ENCODE peak calls at places on chromosomes 5 and 9, in nine cellular contexts. H, X, O, E, Z, Y, P, U and M are unnamed samples.

GRCh38 chr5:141094481-141095262 is at the start of gene PCDHB2:
- DNase-seq in H (peak), X (no peak), O (peak), E (peak), Z (peak), Y (peak), P (peak), U (no peak), M (peak)

GRCh38 chr9:134938346-134939079 is 20.8 kb upstream of the FCN1 start:
- DNase-seq in H (no peak), X (no peak), O (no peak), E (no peak), Z (no peak), Y (no peak), P (no peak), U (no peak), M (no peak)

GRCh38 chr5:173629628-173630027 is 13.2 kb upstream of the BOD1 start:
- DNase-seq in H (no peak), X (no peak), O (no peak), E (no peak), Z (no peak), Y (no peak), P (no peak), U (peak), M (no peak)

GRCh38 chr9:35195683-35196082 is 33.9 kb downstream of the UNC13B start:
- DNase-seq in H (no peak), X (no peak), O (peak), E (peak), Z (no peak), Y (no peak), P (no peak), U (no peak), M (peak)

GRCh38 chr5:123496892-123497291 is 15.1 kb upstream of the CSNK1G3 start:
- DNase-seq in H (no peak), X (no peak), O (peak), E (no peak), Z (no peak), Y (peak), P (no peak), U (no peak), M (peak)

GRCh38 chr5:38922199-38922598 is 76.4 kb downstream of the OSMR start:
- DNase-seq in H (peak), X (peak), O (peak), E (peak), Z (peak), Y (peak), P (peak), U (peak), M (peak)

GRCh38 chr9:6552033-6552737 is 93.3 kb downstream of the GLDC start:
- DNase-seq in H (peak), X (no peak), O (peak), E (peak), Z (peak), Y (no peak), P (peak), U (no peak), M (no peak)

GRCh38 chr5:2093859-2094615 is 211.3 kb upstream of the IRX4 start:
- DNase-seq in H (no peak), X (no peak), O (peak), E (peak), Z (no peak), Y (no peak), P (no peak), U (no peak), M (peak)

GRCh38 chr5:167296680-167297079 is 994.8 kb upstream of the WWC1 start:
- DNase-seq in H (no peak), X (no peak), O (no peak), E (no peak), Z (no peak), Y (peak), P (no peak), U (no peak), M (peak)

GRCh38 chr5:136064510-136064909 is 35.7 kb downstream of the TGFBI start:
- DNase-seq in H (no peak), X (no peak), O (peak), E (no peak), Z (no peak), Y (no peak), P (peak), U (no peak), M (peak)

GRCh38 chr5:16869821-16870796 is 66.0 kb downstream of the MYO10 start:
- DNase-seq in H (no peak), X (no peak), O (peak), E (no peak), Z (no peak), Y (peak), P (no peak), U (no peak), M (peak)

GRCh38 chr9:93128011-93128714 is 5.9 kb downstream of the NINJ1 start:
- DNase-seq in H (no peak), X (no peak), O (no peak), E (no peak), Z (no peak), Y (no peak), P (no peak), U (no peak), M (no peak)

GRCh38 chr5:125411163-125412050 is 665.0 kb upstream of the ZNF608 start:
- DNase-seq in H (no peak), X (no peak), O (peak), E (peak), Z (no peak), Y (no peak), P (peak), U (no peak), M (peak)

GRCh38 chr5:133754575-133755169 is 142.3 kb upstream of the FSTL4 start:
- DNase-seq in H (no peak), X (no peak), O (peak), E (peak), Z (peak), Y (peak), P (peak), U (peak), M (peak)

GRCh38 chr5:44943637-44944036 is 134.9 kb downstream of the MRPS30 start:
- DNase-seq in H (no peak), X (no peak), O (peak), E (no peak), Z (no peak), Y (no peak), P (no peak), U (no peak), M (no peak)

GRCh38 chr9:105694848-105695581 is 674 bp downstream of the TMEM38B start:
- DNase-seq in H (peak), X (peak), O (peak), E (peak), Z (peak), Y (peak), P (peak), U (peak), M (peak)

GRCh38 chr5:38509185-38509584 is 47.3 kb downstream of the LIFR start:
- DNase-seq in H (no peak), X (no peak), O (peak), E (peak), Z (no peak), Y (no peak), P (peak), U (no peak), M (no peak)

GRCh38 chr9:4489919-4490704 is at the start of gene SLC1A1:
- DNase-seq in H (no peak), X (peak), O (peak), E (peak), Z (peak), Y (peak), P (peak), U (peak), M (peak)

GRCh38 chr5:120375248-120375647 is 88.9 kb upstream of the PRR16 start:
- DNase-seq in H (no peak), X (no peak), O (peak), E (no peak), Z (no peak), Y (no peak), P (no peak), U (no peak), M (no peak)

GRCh38 chr9:130183133-130183762 is 11.0 kb downstream of the NCS1 start:
- DNase-seq in H (no peak), X (no peak), O (peak), E (peak), Z (no peak), Y (peak), P (peak), U (no peak), M (peak)

GRCh38 chr9:34430843-34431437 is 27.4 kb downstream of the FAM219A start:
- DNase-seq in H (peak), X (no peak), O (peak), E (peak), Z (peak), Y (peak), P (peak), U (peak), M (peak)

GRCh38 chr9:1050125-1050895 is at the start of gene DMRT2:
- DNase-seq in H (no peak), X (no peak), O (peak), E (peak), Z (peak), Y (peak), P (peak), U (peak), M (peak)

GRCh38 chr5:125017796-125018195 is 271.4 kb upstream of the ZNF608 start:
- DNase-seq in H (no peak), X (no peak), O (no peak), E (no peak), Z (no peak), Y (peak), P (no peak), U (no peak), M (no peak)